ENCODE peak calls at places on chromosome 3, in nine cellular contexts. S is Right ventricle myocardium superior; Z is coronary artery; D is heart right ventricle; C is stimulated activated naive CD8-positive, alpha-beta T cell treated with anti-CD3 and anti-CD28 coated beads, Interleukin-15, amount 100 ng/mL, for 72 hours; K is AG04450; W is stimulated activated CD4-positive, alpha-beta T cell treated with anti-CD3 and anti-CD28 coated beads, Interleukin-1b, Interleukin-23, amount 100 ng/mL, for 48 hours; H is WTC11; F is NCI-H774. T is an unnamed sample.

GRCh38 chr3:168839692-168840091 is 744.0 kb upstream of the GOLIM4 start:
- DNase-seq in S (no peak), K (no peak), C (no peak), F (no peak), W (no peak), D (no peak), H (no peak), Z (no peak), T (no peak)

GRCh38 chr3:54087581-54088410 is 34.6 kb upstream of the CACNA2D3 start:
- DNase-seq in Z (no peak), F (no peak), W (no peak), D (peak), H (peak), K (no peak), S (no peak), C (no peak), T (no peak)

GRCh38 chr3:87810427-87810826 is 248.4 kb downstream of the CGGBP1 start:
- DNase-seq in D (no peak), F (no peak), W (no peak), K (no peak), S (no peak), H (no peak), Z (no peak), C (no peak), T (no peak)

GRCh38 chr3:37909067-37909911 is 47.6 kb downstream of the CTDSPL start:
- DNase-seq in K (no peak), W (no peak), F (no peak), C (no peak), S (no peak), Z (no peak), H (no peak), D (no peak), T (no peak)

GRCh38 chr3:55616803-55617202 is 129.7 kb upstream of the WNT5A start:
- DNase-seq in Z (no peak), C (no peak), K (no peak), D (no peak), H (no peak), W (no peak), S (no peak), F (no peak), T (no peak)

GRCh38 chr3:52086939-52087675 is 30.7 kb upstream of the DUSP7 start:
- DNase-seq in H (no peak), C (no peak), K (no peak), W (no peak), F (no peak), D (no peak), Z (no peak), S (peak), T (no peak)

GRCh38 chr3:43796041-43796596 is 105.4 kb downstream of the ABHD5 start:
- DNase-seq in H (no peak), F (no peak), K (no peak), S (no peak), D (no peak), C (no peak), Z (no peak), W (no peak), T (no peak)

GRCh38 chr3:128473180-128473519 is 6.5 kb upstream of the DNAJB8 start:
- DNase-seq in W (no peak), Z (no peak), F (no peak), C (no peak), D (no peak), S (no peak), H (no peak), K (no peak), T (peak)

GRCh38 chr3:23751485-23751811 is 54.3 kb upstream of the UBE2E1 start:
- DNase-seq in H (peak), Z (no peak), W (no peak), K (no peak), D (no peak), S (no peak), C (no peak), F (no peak), T (no peak)

GRCh38 chr3:110685630-110686029 is 386.0 kb upstream of the NECTIN3 start:
- DNase-seq in H (no peak), K (no peak), D (no peak), F (no peak), W (no peak), S (no peak), Z (no peak), C (no peak), T (no peak)

GRCh38 chr3:111751961-111752360 is 107.1 kb upstream of the PHLDB2 start:
- DNase-seq in F (no peak), D (no peak), C (no peak), K (peak), S (no peak), H (no peak), Z (no peak), W (no peak), T (peak)

GRCh38 chr3:126158912-126159227 is 21.5 kb downstream of the ALDH1L1 start:
- DNase-seq in W (no peak), S (no peak), K (no peak), F (no peak), Z (no peak), C (no peak), D (no peak), H (no peak), T (no peak)

GRCh38 chr3:186932281-186933181 is 2.2 kb downstream of the ST6GAL1 start:
- DNase-seq in F (no peak), Z (peak), S (no peak), D (no peak), H (no peak), K (no peak), W (no peak), C (no peak), T (no peak)

GRCh38 chr3:97389883-97390282 is 374.7 kb upstream of the ARL6 start:
- DNase-seq in K (no peak), S (no peak), F (peak), Z (no peak), D (no peak), C (no peak), W (no peak), H (no peak), T (no peak)

GRCh38 chr3:31384117-31384516 is 148.6 kb upstream of the STT3B start:
- DNase-seq in H (no peak), W (no peak), Z (no peak), F (no peak), S (no peak), K (no peak), C (no peak), D (no peak), T (no peak)

GRCh38 chr3:42176635-42177034 is 85.5 kb downstream of the TRAK1 start:
- DNase-seq in S (no peak), W (no peak), K (no peak), D (no peak), C (no peak), H (no peak), Z (no peak), F (no peak), T (no peak)

GRCh38 chr3:32403663-32404062 is 12.0 kb downstream of the CMTM7 start:
- DNase-seq in Z (no peak), F (no peak), D (no peak), W (no peak), S (no peak), K (no peak), C (no peak), H (no peak), T (peak)

GRCh38 chr3:4907050-4907449 is 72.2 kb upstream of the BHLHE40 start:
- DNase-seq in H (no peak), F (no peak), S (no peak), K (no peak), W (no peak), Z (no peak), D (no peak), C (no peak), T (no peak)